ENCODE peak calls at places on chromosomes 16 and 17, in five cellular contexts. One of them, this sample, is unnamed.

GRCh38 chr17:6355196-6355595 is 79.7 kb downstream of the AIPL1 start:
- DNase-seq in mesendoderm: no peak
- DNase-seq in stimulated activated CD8-positive, alpha-beta memory T cell treated with anti-CD3 and anti-CD28 coated beads, Interleukin-2, amount 100 ng/mL, for 1 hour: no peak
- DNase-seq in stomach: no peak
- DNase-seq in WTC11: no peak
- DNase-seq in this sample: no peak

GRCh38 chr16:74309789-74310781 is 13.5 kb downstream of the PSMD7 start:
- DNase-seq in mesendoderm: peak
- DNase-seq in stimulated activated CD8-positive, alpha-beta memory T cell treated with anti-CD3 and anti-CD28 coated beads, Interleukin-2, amount 100 ng/mL, for 1 hour: no peak
- DNase-seq in stomach: no peak
- DNase-seq in WTC11: no peak
- DNase-seq in this sample: peak

GRCh38 chr16:73569266-73569665 is 521.3 kb upstream of the ZFHX3 start:
- DNase-seq in mesendoderm: no peak
- DNase-seq in stimulated activated CD8-positive, alpha-beta memory T cell treated with anti-CD3 and anti-CD28 coated beads, Interleukin-2, amount 100 ng/mL, for 1 hour: no peak
- DNase-seq in stomach: no peak
- DNase-seq in WTC11: no peak
- DNase-seq in this sample: no peak

GRCh38 chr16:67563708-67564468 is 1.6 kb downstream of the CTCF start:
- DNase-seq in mesendoderm: peak
- DNase-seq in stimulated activated CD8-positive, alpha-beta memory T cell treated with anti-CD3 and anti-CD28 coated beads, Interleukin-2, amount 100 ng/mL, for 1 hour: no peak
- DNase-seq in stomach: peak
- DNase-seq in WTC11: no peak
- DNase-seq in this sample: peak

GRCh38 chr17:44004077-44004760 is at the start of gene NAGS:
- DNase-seq in mesendoderm: peak
- DNase-seq in stimulated activated CD8-positive, alpha-beta memory T cell treated with anti-CD3 and anti-CD28 coated beads, Interleukin-2, amount 100 ng/mL, for 1 hour: no peak
- DNase-seq in stomach: no peak
- DNase-seq in WTC11: peak
- DNase-seq in this sample: peak

GRCh38 chr17:60386475-60387058 is 5.4 kb downstream of the USP32 start:
- DNase-seq in mesendoderm: no peak
- DNase-seq in stimulated activated CD8-positive, alpha-beta memory T cell treated with anti-CD3 and anti-CD28 coated beads, Interleukin-2, amount 100 ng/mL, for 1 hour: no peak
- DNase-seq in stomach: no peak
- DNase-seq in WTC11: no peak
- DNase-seq in this sample: no peak

GRCh38 chr17:42525221-42525620 is 10.8 kb upstream of the NAGLU start:
- DNase-seq in mesendoderm: no peak
- DNase-seq in stimulated activated CD8-positive, alpha-beta memory T cell treated with anti-CD3 and anti-CD28 coated beads, Interleukin-2, amount 100 ng/mL, for 1 hour: no peak
- DNase-seq in stomach: no peak
- DNase-seq in WTC11: no peak
- DNase-seq in this sample: no peak

GRCh38 chr16:11133344-11133921 is 122.6 kb downstream of the SOCS1 start:
- DNase-seq in mesendoderm: peak
- DNase-seq in stimulated activated CD8-positive, alpha-beta memory T cell treated with anti-CD3 and anti-CD28 coated beads, Interleukin-2, amount 100 ng/mL, for 1 hour: no peak
- DNase-seq in stomach: peak
- DNase-seq in WTC11: no peak
- DNase-seq in this sample: no peak

GRCh38 chr17:68733241-68734176 is 132.3 kb upstream of the FAM20A start:
- DNase-seq in mesendoderm: peak
- DNase-seq in stimulated activated CD8-positive, alpha-beta memory T cell treated with anti-CD3 and anti-CD28 coated beads, Interleukin-2, amount 100 ng/mL, for 1 hour: no peak
- DNase-seq in stomach: peak
- DNase-seq in WTC11: no peak
- DNase-seq in this sample: no peak

GRCh38 chr17:69314246-69315030 is 12.5 kb downstream of the ABCA5 start:
- DNase-seq in mesendoderm: no peak
- DNase-seq in stimulated activated CD8-positive, alpha-beta memory T cell treated with anti-CD3 and anti-CD28 coated beads, Interleukin-2, amount 100 ng/mL, for 1 hour: no peak
- DNase-seq in stomach: no peak
- DNase-seq in WTC11: no peak
- DNase-seq in this sample: no peak

GRCh38 chr16:22162658-22163009 is 328 bp downstream of the SDR42E2 start:
- DNase-seq in mesendoderm: no peak
- DNase-seq in stimulated activated CD8-positive, alpha-beta memory T cell treated with anti-CD3 and anti-CD28 coated beads, Interleukin-2, amount 100 ng/mL, for 1 hour: no peak
- DNase-seq in stomach: no peak
- DNase-seq in WTC11: no peak
- DNase-seq in this sample: peak

GRCh38 chr17:78046923-78047322 is 81.6 kb downstream of the TMC6 start:
- DNase-seq in mesendoderm: no peak
- DNase-seq in stimulated activated CD8-positive, alpha-beta memory T cell treated with anti-CD3 and anti-CD28 coated beads, Interleukin-2, amount 100 ng/mL, for 1 hour: no peak
- DNase-seq in stomach: no peak
- DNase-seq in WTC11: no peak
- DNase-seq in this sample: no peak

GRCh38 chr16:82857693-82858337 is 231.0 kb downstream of the CDH13 start:
- DNase-seq in mesendoderm: no peak
- DNase-seq in stimulated activated CD8-positive, alpha-beta memory T cell treated with anti-CD3 and anti-CD28 coated beads, Interleukin-2, amount 100 ng/mL, for 1 hour: no peak
- DNase-seq in stomach: no peak
- DNase-seq in WTC11: no peak
- DNase-seq in this sample: no peak

GRCh38 chr17:71472809-71473789 is 647.7 kb upstream of the SOX9 start:
- DNase-seq in mesendoderm: peak
- DNase-seq in stimulated activated CD8-positive, alpha-beta memory T cell treated with anti-CD3 and anti-CD28 coated beads, Interleukin-2, amount 100 ng/mL, for 1 hour: no peak
- DNase-seq in stomach: no peak
- DNase-seq in WTC11: peak
- DNase-seq in this sample: peak

GRCh38 chr17:46818929-46819859 is 702 bp upstream of the WNT3 start:
- DNase-seq in mesendoderm: peak
- DNase-seq in stimulated activated CD8-positive, alpha-beta memory T cell treated with anti-CD3 and anti-CD28 coated beads, Interleukin-2, amount 100 ng/mL, for 1 hour: no peak
- DNase-seq in stomach: no peak
- DNase-seq in WTC11: peak
- DNase-seq in this sample: peak